ENCODE peak calls at places on chromosomes 1 and 21, in nine cellular contexts. Y is cardiac muscle cell, U is progenitor cell of endocrine pancreas, E is testis, P is brain microvascular endothelial cell, G is upper lobe of right lung, A is SK-N-SH, R is sigmoid colon, D is GM10248. B is an unnamed sample.

GRCh38 chr1:100130552-100131077 is 2.1 kb downstream of the SASS6 start:
- DNase-seq in Y (no peak), U (no peak), E (no peak), P (no peak), G (no peak), A (no peak), R (no peak), D (no peak), B (no peak)

GRCh38 chr1:203870256-203870655 is 8.9 kb downstream of the SNRPE start:
- DNase-seq in Y (no peak), U (no peak), E (no peak), P (no peak), G (no peak), A (no peak), R (no peak), D (no peak), B (no peak)

GRCh38 chr1:162670928-162671663 is 38.8 kb downstream of the DDR2 start:
- DNase-seq in Y (no peak), U (no peak), E (no peak), P (peak), G (no peak), A (no peak), R (no peak), D (no peak), B (no peak)

GRCh38 chr21:14493731-14494130 is 52.4 kb downstream of the SAMSN1 start:
- DNase-seq in Y (no peak), U (no peak), E (no peak), P (no peak), G (no peak), A (no peak), R (no peak), D (no peak), B (no peak)

GRCh38 chr1:53582211-53583020 is 123.2 kb downstream of the DMRTB1 start:
- DNase-seq in Y (no peak), U (no peak), E (no peak), P (no peak), G (peak), A (no peak), R (peak), D (no peak), B (peak)

GRCh38 chr1:18532390-18533170 is 51.9 kb downstream of the KLHDC7A start:
- DNase-seq in Y (no peak), U (no peak), E (peak), P (no peak), G (peak), A (no peak), R (no peak), D (no peak), B (no peak)

GRCh38 chr1:241356187-241356518 is 852 bp downstream of the RGS7 start:
- DNase-seq in Y (no peak), U (no peak), E (no peak), P (no peak), G (no peak), A (peak), R (no peak), D (no peak), B (no peak)

GRCh38 chr1:17880429-17880828 is 125.3 kb downstream of the ACTL8 start:
- DNase-seq in Y (no peak), U (no peak), E (no peak), P (no peak), G (peak), A (no peak), R (no peak), D (no peak), B (no peak)

GRCh38 chr1:98306517-98307089 is 354.9 kb upstream of the SNX7 start:
- DNase-seq in Y (no peak), U (no peak), E (no peak), P (no peak), G (no peak), A (no peak), R (no peak), D (no peak), B (no peak)

GRCh38 chr1:16145030-16145987 is 10.6 kb downstream of the EPHA2 start:
- DNase-seq in Y (peak), U (no peak), E (peak), P (peak), G (peak), A (no peak), R (peak), D (no peak), B (peak)

GRCh38 chr1:88768816-88769215 is 84.7 kb downstream of the PKN2 start:
- DNase-seq in Y (no peak), U (no peak), E (no peak), P (no peak), G (no peak), A (no peak), R (no peak), D (no peak), B (no peak)

GRCh38 chr1:57440096-57440495 is 16.2 kb upstream of the DAB1 start:
- DNase-seq in Y (no peak), U (no peak), E (no peak), P (no peak), G (no peak), A (peak), R (no peak), D (no peak), B (no peak)

GRCh38 chr1:76819976-76820375 is 47.3 kb upstream of the ST6GALNAC5 start:
- DNase-seq in Y (no peak), U (no peak), E (no peak), P (no peak), G (no peak), A (no peak), R (no peak), D (no peak), B (no peak)

GRCh38 chr21:46022551-46023107 is 41.1 kb downstream of the COL6A1 start:
- DNase-seq in Y (no peak), U (no peak), E (peak), P (no peak), G (no peak), A (no peak), R (peak), D (no peak), B (no peak)

GRCh38 chr1:9078035-9078948 is 8.9 kb upstream of the SLC2A5 start:
- DNase-seq in Y (no peak), U (no peak), E (no peak), P (peak), G (no peak), A (no peak), R (no peak), D (no peak), B (no peak)

GRCh38 chr21:35010450-35010849 is 38.7 kb downstream of the RUNX1 start:
- DNase-seq in Y (no peak), U (no peak), E (no peak), P (no peak), G (no peak), A (no peak), R (no peak), D (no peak), B (no peak)

GRCh38 chr1:201062511-201063189 is 39.1 kb upstream of the KIF21B start:
- DNase-seq in Y (no peak), U (no peak), E (no peak), P (no peak), G (no peak), A (no peak), R (no peak), D (no peak), B (no peak)

GRCh38 chr1:1899266-1899966 is 8.5 kb upstream of the GNB1 start:
- DNase-seq in Y (no peak), U (no peak), E (no peak), P (no peak), G (no peak), A (no peak), R (no peak), D (peak), B (no peak)

GRCh38 chr1:21520899-21521716 is 11.9 kb downstream of the ALPL start:
- DNase-seq in Y (no peak), U (no peak), E (no peak), P (peak), G (no peak), A (no peak), R (no peak), D (no peak), B (no peak)

GRCh38 chr1:93845554-93846150 is 33.4 kb downstream of the DNTTIP2 start:
- DNase-seq in Y (no peak), U (no peak), E (peak), P (peak), G (no peak), A (no peak), R (no peak), D (peak), B (peak)

GRCh38 chr21:25709684-25710265 is 24.9 kb downstream of the ATP5PF start:
- DNase-seq in Y (no peak), U (no peak), E (no peak), P (no peak), G (no peak), A (no peak), R (no peak), D (no peak), B (no peak)

GRCh38 chr1:182889997-182890396 is 50.9 kb downstream of the DHX9 start:
- DNase-seq in Y (no peak), U (no peak), E (no peak), P (no peak), G (no peak), A (no peak), R (no peak), D (no peak), B (no peak)

GRCh38 chr1:39789571-39790110 is 976 bp upstream of the BMP8B start:
- DNase-seq in Y (no peak), U (no peak), E (no peak), P (no peak), G (no peak), A (no peak), R (no peak), D (no peak), B (no peak)

GRCh38 chr1:213110349-213111300 is 59.6 kb downstream of the RPS6KC1 start:
- DNase-seq in Y (no peak), U (no peak), E (no peak), P (no peak), G (no peak), A (no peak), R (no peak), D (peak), B (no peak)

GRCh38 chr1:111747282-111747734 is 8.1 kb upstream of the INKA2 start:
- DNase-seq in Y (peak), U (no peak), E (peak), P (peak), G (no peak), A (peak), R (no peak), D (peak), B (peak)

GRCh38 chr1:89174491-89174890 is 1.3 kb downstream of the GBP7 start:
- DNase-seq in Y (no peak), U (no peak), E (no peak), P (no peak), G (no peak), A (no peak), R (no peak), D (no peak), B (no peak)

GRCh38 chr1:93575586-93576271 is 105.9 kb downstream of the BCAR3 start:
- DNase-seq in Y (no peak), U (no peak), E (no peak), P (no peak), G (no peak), A (peak), R (no peak), D (no peak), B (no peak)

GRCh38 chr1:88068407-88068806 is 615.7 kb upstream of the PKN2 start:
- DNase-seq in Y (no peak), U (no peak), E (no peak), P (no peak), G (no peak), A (no peak), R (no peak), D (no peak), B (no peak)

GRCh38 chr1:87812881-87813577 is 484.3 kb downstream of the LMO4 start:
- DNase-seq in Y (no peak), U (no peak), E (no peak), P (no peak), G (no peak), A (no peak), R (no peak), D (peak), B (no peak)

GRCh38 chr1:153485880-153486279 is 25.4 kb upstream of the S100A7 start:
- DNase-seq in Y (no peak), U (no peak), E (no peak), P (no peak), G (no peak), A (peak), R (no peak), D (no peak), B (no peak)

GRCh38 chr1:234551032-234551378 is 59.0 kb downstream of the IRF2BP2 start:
- DNase-seq in Y (no peak), U (no peak), E (no peak), P (no peak), G (no peak), A (no peak), R (peak), D (no peak), B (no peak)

GRCh38 chr1:154350383-154350782 is 25.1 kb downstream of the ATP8B2 start:
- DNase-seq in Y (no peak), U (no peak), E (no peak), P (no peak), G (no peak), A (no peak), R (no peak), D (no peak), B (no peak)

DNA sequence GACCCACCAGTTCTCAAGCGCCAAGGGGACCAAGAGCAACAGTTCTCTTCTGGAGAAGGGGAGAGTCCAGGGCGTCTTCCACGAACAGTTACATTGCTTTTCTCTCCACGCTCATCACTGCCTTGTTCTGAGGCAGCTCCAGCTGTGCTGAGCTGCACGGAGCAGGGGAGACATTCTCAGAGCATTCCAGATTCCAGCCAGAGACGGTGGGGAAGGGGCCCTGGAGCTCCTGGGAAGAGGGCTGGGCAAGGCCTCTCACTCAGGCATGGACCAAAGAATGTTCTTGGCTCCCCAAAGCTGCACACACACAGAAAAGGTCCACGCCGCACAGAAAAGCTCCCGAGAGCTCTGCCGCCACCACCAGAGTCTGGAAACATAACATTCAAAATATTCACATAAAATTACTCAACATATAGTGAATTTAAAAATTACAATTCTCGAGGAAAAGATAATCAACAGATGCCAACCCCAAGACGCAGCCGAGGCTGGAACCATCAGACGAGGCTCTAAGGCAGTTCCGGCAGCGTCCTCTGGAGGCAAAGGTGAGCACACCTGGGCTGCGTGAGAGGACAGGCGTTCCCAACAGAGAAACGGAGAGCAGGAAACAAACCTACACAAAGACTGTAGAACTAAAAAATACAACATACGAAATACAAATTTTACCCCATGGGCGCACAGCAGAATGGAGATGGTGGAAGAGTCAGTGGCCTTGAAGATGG is 40.5 kb downstream of the UBE2G2 start:
- DNase-seq in Y (peak), U (no peak), E (no peak), P (no peak), G (no peak), A (no peak), R (no peak), D (no peak), B (no peak)
- TF ChIP-seq CTCF in Y (peak), U (peak), E (no peak), P (peak), G (peak), A (peak), R (no peak), D (no peak), B (peak)

GRCh38 chr1:66282885-66283284 is 251.1 kb upstream of the SGIP1 start:
- DNase-seq in Y (no peak), U (no peak), E (no peak), P (no peak), G (no peak), A (no peak), R (no peak), D (no peak), B (no peak)

GRCh38 chr1:66281808-66282207 is 252.1 kb upstream of the SGIP1 start:
- DNase-seq in Y (no peak), U (no peak), E (no peak), P (no peak), G (no peak), A (no peak), R (no peak), D (no peak), B (no peak)

GRCh38 chr1:66283583-66284041 is 250.3 kb upstream of the SGIP1 start:
- DNase-seq in Y (no peak), U (no peak), E (no peak), P (no peak), G (no peak), A (no peak), R (no peak), D (peak), B (no peak)

GRCh38 chr1:66284746-66285145 is 249.2 kb upstream of the SGIP1 start:
- DNase-seq in Y (no peak), U (no peak), E (no peak), P (no peak), G (no peak), A (no peak), R (no peak), D (no peak), B (no peak)

DNA sequence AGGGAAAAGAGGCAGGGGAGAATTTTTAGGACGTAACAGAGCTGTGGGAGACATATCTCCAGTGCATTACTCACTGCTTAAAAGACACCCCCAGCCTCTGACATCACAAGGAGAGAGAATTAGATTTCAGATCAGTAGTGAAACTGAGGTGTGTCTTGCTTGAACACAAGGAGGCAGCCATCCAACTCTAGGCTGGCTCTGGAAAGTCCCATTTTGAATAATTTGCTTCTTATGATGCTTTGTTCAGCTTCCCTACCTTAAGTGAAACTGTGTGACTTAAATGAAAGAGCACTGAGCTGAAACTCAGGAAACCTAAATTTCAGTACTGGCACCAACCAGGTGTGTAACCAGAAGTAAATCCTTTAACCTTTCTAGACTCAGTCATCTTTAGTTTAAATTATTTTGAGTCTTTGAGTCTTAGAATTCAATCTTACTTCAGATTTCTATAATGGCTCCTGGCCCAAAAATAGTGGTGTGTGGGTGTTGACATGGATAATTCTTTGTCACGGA is 251.6 kb upstream of the SGIP1 start:
- DNase-seq in Y (no peak), U (no peak), E (no peak), P (peak), G (no peak), A (no peak), R (no peak), D (peak), B (no peak)
- TF ChIP-seq CTCF in Y (peak), U (no peak), E (no peak), P (peak), G (no peak), A (no peak), R (no peak), D (peak), B (no peak)

GRCh38 chr1:119451158-119451557 is 36.2 kb downstream of the HSD3B2 start:
- DNase-seq in Y (no peak), U (no peak), E (no peak), P (no peak), G (no peak), A (no peak), R (no peak), D (no peak), B (no peak)
- TF ChIP-seq CTCF in Y (no peak), U (no peak), E (no peak), P (no peak), G (no peak), A (no peak), R (no peak), D (no peak), B (no peak)

DNA sequence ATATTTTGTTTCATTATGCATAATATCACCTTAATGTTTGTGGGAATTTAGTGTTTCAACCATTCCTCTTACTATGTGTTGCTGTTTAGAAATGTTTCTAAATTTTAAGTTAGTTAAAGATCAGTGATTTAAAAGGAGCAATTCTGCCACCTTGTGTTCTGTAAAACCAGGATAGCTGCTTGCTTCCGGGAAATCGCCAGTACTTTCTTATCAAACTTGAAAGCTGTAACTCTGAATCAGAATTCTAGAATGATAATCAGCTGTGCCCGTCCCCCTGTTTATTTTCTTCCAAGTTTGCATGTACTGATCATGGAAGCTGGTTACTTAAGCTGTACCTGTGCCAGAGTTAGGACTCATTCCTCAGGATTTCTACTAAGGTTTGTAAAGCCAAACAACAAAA is 656.4 kb downstream of the LTN1 start:
- DNase-seq in Y (peak), U (no peak), E (peak), P (peak), G (no peak), A (peak), R (no peak), D (no peak), B (no peak)
- TF ChIP-seq CTCF in Y (peak), U (peak), E (peak), P (peak), G (peak), A (peak), R (no peak), D (no peak), B (no peak)